ENCODE peak calls at places on chromosome 14, in seven cellular contexts. W is endothelial cell of umbilical vein, L is neural progenitor cell, S is tibial nerve, J is Calu3, I is fibroblast of the aortic adventitia, Z is Caco-2. A is an unnamed sample.
A peak's percentile ranks its signal among the peaks of the same experiment; 100 is the strongest.

GRCh38 chr14:52067873-52068740 is 752 bp downstream of the NID2 start:
- DNase-seq in W (peak; percentile 41), L (peak; percentile 65), S (no peak), J (peak; percentile 14), I (peak; percentile 56), Z (no peak), A (peak; percentile 61)

GRCh38 chr14:97456958-97457357 is 659.8 kb downstream of the VRK1 start:
- DNase-seq in W (no peak), L (no peak), S (no peak), J (no peak), I (no peak), Z (no peak), A (no peak)

GRCh38 chr14:57575482-57575881 is 81.8 kb upstream of the CCDC198 start:
- DNase-seq in W (no peak), L (peak; percentile 5), S (no peak), J (peak; percentile 3), I (no peak), Z (no peak), A (no peak)

GRCh38 chr14:91732859-91733477 is 1.1 kb upstream of the CATSPERB start:
- DNase-seq in W (no peak), L (no peak), S (no peak), J (no peak), I (peak; percentile 43), Z (no peak), A (peak; percentile 11)

GRCh38 chr14:97074860-97075259 is 277.7 kb downstream of the VRK1 start:
- DNase-seq in W (no peak), L (no peak), S (no peak), J (no peak), I (no peak), Z (no peak), A (no peak)

GRCh38 chr14:68195126-68195525 is 375.5 kb downstream of the RAD51B start:
- DNase-seq in W (no peak), L (no peak), S (no peak), J (peak; percentile 17), I (no peak), Z (no peak), A (no peak)

GRCh38 chr14:82642425-82642824 is 1108.8 kb upstream of the SEL1L start:
- DNase-seq in W (no peak), L (peak; percentile 73), S (no peak), J (no peak), I (no peak), Z (peak; percentile 74), A (no peak)

GRCh38 chr14:35380794-35381193 is 23.8 kb downstream of the NFKBIA start:
- DNase-seq in W (no peak), L (no peak), S (no peak), J (no peak), I (no peak), Z (peak; percentile 57), A (no peak)

GRCh38 chr14:79318371-79318770 is 892.9 kb downstream of the DIO2 start:
- DNase-seq in W (no peak), L (no peak), S (no peak), J (no peak), I (peak; percentile 2), Z (no peak), A (peak; percentile 34)

GRCh38 chr14:100816286-100816949 is 9.5 kb upstream of the MEG3 start:
- DNase-seq in W (no peak), L (no peak), S (no peak), J (no peak), I (no peak), Z (no peak), A (no peak)

GRCh38 chr14:99654235-99655000 is 9.5 kb downstream of the HHIPL1 start:
- DNase-seq in W (no peak), L (peak; percentile 50), S (no peak), J (peak; percentile 52), I (peak; percentile 91), Z (no peak), A (peak; percentile 80)

GRCh38 chr14:81211844-81212243 is 8.9 kb downstream of the GTF2A1 start:
- DNase-seq in W (peak; percentile 24), L (peak; percentile 30), S (no peak), J (peak; percentile 17), I (peak; percentile 44), Z (no peak), A (peak; percentile 40)

GRCh38 chr14:51081712-51082111 is 13.2 kb downstream of the TRIM9 start:
- DNase-seq in W (no peak), L (no peak), S (no peak), J (no peak), I (no peak), Z (no peak), A (no peak)

GRCh38 chr14:50773632-50774541 is 57.1 kb downstream of the NIN start:
- DNase-seq in W (peak; percentile 60), L (peak; percentile 71), S (peak; percentile 29), J (peak; percentile 56), I (peak; percentile 41), Z (peak; percentile 52), A (peak; percentile 41)

GRCh38 chr14:55530464-55530863 is 49.5 kb upstream of the KTN1 start:
- DNase-seq in W (no peak), L (no peak), S (no peak), J (no peak), I (no peak), Z (no peak), A (no peak)

GRCh38 chr14:55536208-55536708 is 43.7 kb upstream of the KTN1 start:
- DNase-seq in W (no peak), L (no peak), S (no peak), J (no peak), I (no peak), Z (no peak), A (no peak)

GRCh38 chr14:55535521-55536207 is 44.3 kb upstream of the KTN1 start:
- DNase-seq in W (peak; percentile 43), L (no peak), S (no peak), J (no peak), I (no peak), Z (no peak), A (no peak)

GRCh38 chr14:55533960-55534359 is 46.0 kb upstream of the KTN1 start:
- DNase-seq in W (no peak), L (no peak), S (no peak), J (no peak), I (no peak), Z (no peak), A (no peak)

DNA sequence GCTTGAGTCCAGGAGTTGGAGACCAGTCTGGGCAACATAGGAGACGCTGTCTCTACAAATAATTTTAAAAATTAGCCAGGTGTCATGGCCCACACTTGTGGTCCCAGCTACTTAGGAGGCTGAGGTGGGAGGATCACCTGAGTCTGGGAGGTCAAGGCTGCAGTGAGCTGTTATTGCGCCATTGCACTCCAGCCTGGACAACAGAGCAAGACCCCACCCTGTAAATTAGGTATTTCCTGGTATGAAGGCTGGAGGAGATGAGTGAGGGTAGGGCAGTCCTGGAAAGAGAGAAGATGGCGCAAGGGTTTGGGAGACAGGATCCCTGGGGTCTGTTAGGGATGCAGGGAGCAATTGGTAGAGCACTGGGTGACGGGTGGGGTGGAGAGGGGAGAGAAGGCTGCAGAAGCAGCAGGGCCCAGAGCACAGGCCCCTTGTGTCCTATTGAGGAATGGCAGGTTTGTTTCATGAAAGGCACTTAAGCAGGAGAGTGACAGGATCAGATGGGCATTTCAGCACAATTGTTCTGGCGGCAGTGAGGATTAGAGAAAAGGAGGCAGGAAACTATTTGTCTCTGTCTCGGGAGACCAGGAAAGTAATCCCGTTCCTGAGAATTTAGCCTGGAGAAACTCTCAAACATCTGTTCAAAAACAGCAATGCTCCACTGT is 47.2 kb upstream of the KTN1 start:
- DNase-seq in W (no peak), L (peak; percentile 83), S (no peak), J (no peak), I (no peak), Z (no peak), A (no peak)
- TF ChIP-seq CTCF in W (no peak), L (peak; percentile 50), S (no peak), J (no peak), I (no peak), Z (peak; percentile 12), A (peak; percentile 34)

GRCh38 chr14:90301580-90302181 is 30.1 kb downstream of the NRDE2 start:
- DNase-seq in W (peak; percentile 76), L (peak; percentile 15), S (no peak), J (no peak), I (peak; percentile 82), Z (no peak), A (peak; percentile 80)
- TF ChIP-seq CTCF in W (peak; percentile 22), L (peak; percentile 53), S (peak; percentile 44), J (no peak), I (peak; percentile 63), Z (peak; percentile 38), A (peak; percentile 38)

GRCh38 chr14:22598896-22599244 is 770 bp downstream of the ABHD4 start:
- DNase-seq in W (peak; percentile 74), L (peak; percentile 22), S (no peak), J (peak; percentile 47), I (peak; percentile 73), Z (peak; percentile 47), A (peak; percentile 54)
- TF ChIP-seq CTCF in W (no peak), L (peak; percentile 34), S (peak; percentile 20), J (no peak), I (peak; percentile 48), Z (peak; percentile 49), A (peak; percentile 37)

DNA sequence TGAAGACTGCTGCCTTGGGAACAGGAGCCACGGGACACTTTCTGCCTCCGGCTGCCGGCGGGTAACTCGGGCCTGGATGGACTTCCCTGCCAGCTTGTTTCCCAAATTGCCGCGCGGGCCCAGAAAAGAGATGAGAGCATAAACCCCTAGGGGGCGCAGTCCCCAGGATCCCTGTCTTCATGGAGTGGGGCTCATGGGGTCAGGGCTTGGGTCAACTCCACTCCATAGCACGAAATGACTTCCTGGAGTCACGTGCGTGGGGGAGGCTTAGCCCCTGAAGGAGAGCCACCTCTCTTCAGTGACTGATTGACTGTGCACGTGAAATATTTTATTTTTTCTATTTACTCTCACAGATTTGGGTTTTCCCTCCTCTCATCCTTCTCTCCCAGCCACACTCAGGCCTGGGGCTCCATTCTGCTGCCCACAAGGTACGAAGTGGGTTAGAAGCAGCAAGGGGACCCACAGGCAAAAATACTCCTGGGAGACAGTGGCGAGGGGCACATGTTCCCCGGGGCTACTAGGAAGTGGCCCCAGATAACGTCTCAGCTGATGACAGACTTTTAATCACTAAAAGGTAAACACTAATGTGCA is 10.0 kb downstream of the PGF start:
- DNase-seq in W (peak; percentile 26), L (peak; percentile 79), S (no peak), J (peak; percentile 52), I (peak; percentile 16), Z (no peak), A (peak; percentile 32)
- TF ChIP-seq CTCF in W (peak; percentile 59), L (peak; percentile 73), S (peak; percentile 31), J (peak; percentile 46), I (peak; percentile 57), Z (peak; percentile 51), A (peak; percentile 60)

DNA sequence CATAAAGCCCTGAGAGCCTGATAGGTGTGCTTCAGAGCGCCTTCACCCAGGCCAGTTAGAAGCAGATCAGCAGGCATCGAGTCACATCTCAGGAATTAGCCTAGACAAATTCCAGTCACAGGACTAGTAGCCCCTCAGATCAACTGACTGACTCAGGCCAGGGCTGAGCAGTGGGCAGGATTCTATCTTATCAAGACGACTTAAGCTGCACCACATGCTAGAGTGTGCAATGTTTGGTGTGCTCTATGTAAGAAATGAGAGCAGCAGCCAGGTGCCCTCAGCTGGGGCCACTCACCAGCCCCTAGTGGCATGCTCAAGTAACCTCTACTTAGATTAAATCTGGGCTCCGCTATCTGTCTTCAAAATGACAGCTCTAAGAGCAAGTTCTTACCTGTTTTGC is 19.7 kb upstream of the NGB start:
- DNase-seq in W (no peak), L (no peak), S (no peak), J (no peak), I (peak; percentile 14), Z (no peak), A (no peak)
- TF ChIP-seq CTCF in W (no peak), L (peak; percentile 33), S (no peak), J (no peak), I (peak; percentile 10), Z (peak; percentile 27), A (no peak)

A was measured in cardiac fibroblast.